ENCODE peak calls at places on chromosomes 2 and 18, in five cellular contexts. F is IMR-90, J is mesenchymal stem cell, O is H1, U is neuronal stem cell. A is an unnamed sample.

GRCh38 chr18:2898131-2898640 is 51.4 kb downstream of the EMILIN2 start:
- DNase-seq in F (peak), J (no peak), O (no peak), U (no peak), A (no peak)

GRCh38 chr18:73352546-73352945 is 484.8 kb upstream of the NETO1 start:
- DNase-seq in F (peak), J (no peak), O (no peak), U (no peak), A (no peak)

GRCh38 chr18:3411854-3412268 is 38.1 kb upstream of the TGIF1 start:
- DNase-seq in F (no peak), J (no peak), O (no peak), U (no peak), A (peak)

GRCh38 chr2:88865801-88866353 is 174.4 kb downstream of the RPIA start:
- DNase-seq in F (no peak), J (no peak), O (no peak), U (no peak), A (peak)

GRCh38 chr18:3526421-3527354 is 76.7 kb downstream of the TGIF1 start:
- DNase-seq in F (peak), J (peak), O (no peak), U (peak), A (peak)

GRCh38 chr2:242043538-242044205 is 174.1 kb downstream of the RTP5 start:
- DNase-seq in F (no peak), J (no peak), O (no peak), U (no peak), A (no peak)

GRCh38 chr18:26549103-26549485 is 741 bp upstream of the KCTD1 start:
- DNase-seq in F (peak), J (peak), O (peak), U (peak), A (peak)

GRCh38 chr2:52976132-52976949 is 791.3 kb upstream of the CHAC2 start:
- DNase-seq in F (peak), J (peak), O (peak), U (peak), A (peak)

GRCh38 chr18:31230495-31230894 is 67.8 kb upstream of the DSC1 start:
- DNase-seq in F (peak), J (peak), O (no peak), U (no peak), A (peak)

GRCh38 chr2:52882974-52883373 is 884.6 kb upstream of the CHAC2 start:
- DNase-seq in F (no peak), J (no peak), O (no peak), U (no peak), A (no peak)

GRCh38 chr2:53475766-53476165 is 291.8 kb upstream of the CHAC2 start:
- DNase-seq in F (no peak), J (no peak), O (no peak), U (no peak), A (no peak)

GRCh38 chr2:109436635-109437225 is 177.0 kb downstream of the SEPTIN10 start:
- DNase-seq in F (no peak), J (no peak), O (no peak), U (no peak), A (no peak)

GRCh38 chr2:223460774-223461211 is 141.4 kb downstream of the SCG2 start:
- DNase-seq in F (peak), J (peak), O (no peak), U (no peak), A (peak)

GRCh38 chr2:203209538-203209937 is 29.3 kb upstream of the CYP20A1 start:
- DNase-seq in F (peak), J (peak), O (no peak), U (no peak), A (no peak)

GRCh38 chr2:109438773-109439191 is 175.0 kb downstream of the SEPTIN10 start:
- DNase-seq in F (peak), J (peak), O (no peak), U (no peak), A (peak)

GRCh38 chr2:127398239-127398590 is 10.4 kb upstream of the MAP3K2 start:
- DNase-seq in F (peak), J (peak), O (no peak), U (no peak), A (peak)

GRCh38 chr2:217331577-217332139 is 471.8 kb upstream of the TNP1 start:
- DNase-seq in F (peak), J (peak), O (no peak), U (peak), A (peak)

DNA sequence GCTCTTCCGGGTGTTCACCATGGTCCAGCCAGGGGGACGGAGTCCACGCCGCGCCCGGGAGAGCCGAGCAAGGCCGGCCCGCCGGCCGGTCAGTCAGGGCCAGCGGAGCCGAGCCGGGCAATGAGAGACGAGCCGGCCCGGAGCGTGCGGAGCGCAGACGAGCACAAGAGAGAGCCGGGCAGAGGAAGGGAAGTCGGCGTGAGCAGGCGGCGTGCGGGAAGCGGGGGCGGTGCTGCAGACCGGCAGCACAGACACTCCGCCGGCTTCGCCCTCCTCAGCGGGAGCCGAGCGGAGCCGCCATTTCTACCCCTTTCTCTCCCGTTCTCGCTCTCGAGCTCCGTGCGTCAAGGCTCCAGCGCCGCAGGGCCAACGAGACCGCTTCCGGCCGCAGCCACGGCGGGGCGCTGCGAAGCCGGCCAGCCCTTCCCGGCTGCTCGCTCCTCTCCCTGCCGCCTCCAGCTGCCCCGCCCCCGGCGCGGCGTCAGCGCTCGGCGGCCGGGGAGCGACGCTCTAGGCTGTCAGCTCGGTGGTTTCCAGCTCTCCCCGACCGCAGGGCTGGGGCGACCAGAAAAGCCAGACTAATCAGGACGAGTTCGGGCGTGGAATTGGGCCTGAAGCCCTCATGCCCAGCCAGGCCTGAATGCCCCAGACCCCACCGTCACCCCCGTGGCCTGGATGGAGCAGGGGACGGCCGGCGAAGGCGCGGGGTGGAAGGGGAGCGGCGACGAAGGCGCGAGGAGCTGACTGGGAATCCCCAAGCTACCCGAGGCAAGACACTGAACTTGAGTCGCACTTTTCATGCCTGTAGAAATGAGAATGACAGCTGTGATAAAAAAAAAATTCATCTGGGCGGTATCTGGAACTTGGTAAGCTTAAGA is at the start of gene ATAD2B:
- DNase-seq in F (peak), J (peak), O (peak), U (peak), A (peak)
- H4K91ac ChIP-seq in F (peak), J (peak), O (peak), U (peak), A (peak)

DNA sequence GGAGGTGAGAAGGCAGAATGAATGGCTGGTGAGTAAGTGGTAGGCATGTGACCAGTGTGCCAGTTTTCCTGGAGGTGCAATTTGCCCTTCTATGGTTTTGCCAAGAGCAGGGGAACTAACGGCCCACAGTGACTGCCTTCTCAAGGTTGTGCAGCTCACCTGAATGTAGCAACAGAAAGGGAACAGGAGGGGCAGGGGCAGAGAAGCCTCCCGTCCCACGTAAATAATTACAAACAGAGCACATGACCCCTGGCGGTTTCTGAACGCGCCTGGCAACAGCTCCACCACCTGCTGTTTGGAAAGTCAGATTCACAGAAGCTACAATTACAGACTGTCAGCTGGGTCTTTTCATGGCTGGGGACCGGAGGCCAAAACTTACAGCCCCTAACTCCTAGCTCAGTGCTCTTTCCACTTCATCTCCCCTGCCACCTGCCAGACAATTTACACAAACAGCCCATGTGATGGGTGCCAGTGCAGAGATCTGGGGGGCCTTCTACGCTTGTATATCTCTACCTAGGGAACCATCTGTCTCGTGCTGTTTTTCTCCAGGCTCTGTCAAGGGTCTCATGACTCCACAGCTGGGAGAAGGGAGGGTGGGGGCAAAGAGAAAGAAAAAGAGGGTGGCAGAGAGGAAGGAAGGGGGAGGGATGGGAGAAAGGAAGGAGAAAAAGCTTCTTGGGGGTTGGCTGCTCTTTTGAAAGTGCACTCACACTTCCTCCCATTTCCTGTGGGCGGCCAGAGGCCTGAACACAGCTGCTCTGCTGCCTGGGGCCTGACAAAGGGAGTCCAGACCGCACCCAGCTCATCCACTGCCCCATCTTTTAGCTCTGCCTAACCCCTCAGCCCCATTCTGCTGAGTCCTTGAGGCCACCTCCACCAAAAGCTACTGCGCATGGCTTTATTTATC is 69.5 kb downstream of the POLR1A start:
- DNase-seq in F (peak), J (peak), O (no peak), U (no peak), A (no peak)
- H3K4me3 ChIP-seq in F (no peak), J (no peak), O (no peak), U (no peak), A (no peak)

GRCh38 chr18:10971717-10972116 is 177.7 kb downstream of the PIEZO2 start:
- DNase-seq in F (no peak), J (no peak), O (no peak), U (no peak), A (no peak)
- H4K91ac ChIP-seq in F (no peak), J (no peak), O (no peak), U (no peak), A (no peak)

DNA sequence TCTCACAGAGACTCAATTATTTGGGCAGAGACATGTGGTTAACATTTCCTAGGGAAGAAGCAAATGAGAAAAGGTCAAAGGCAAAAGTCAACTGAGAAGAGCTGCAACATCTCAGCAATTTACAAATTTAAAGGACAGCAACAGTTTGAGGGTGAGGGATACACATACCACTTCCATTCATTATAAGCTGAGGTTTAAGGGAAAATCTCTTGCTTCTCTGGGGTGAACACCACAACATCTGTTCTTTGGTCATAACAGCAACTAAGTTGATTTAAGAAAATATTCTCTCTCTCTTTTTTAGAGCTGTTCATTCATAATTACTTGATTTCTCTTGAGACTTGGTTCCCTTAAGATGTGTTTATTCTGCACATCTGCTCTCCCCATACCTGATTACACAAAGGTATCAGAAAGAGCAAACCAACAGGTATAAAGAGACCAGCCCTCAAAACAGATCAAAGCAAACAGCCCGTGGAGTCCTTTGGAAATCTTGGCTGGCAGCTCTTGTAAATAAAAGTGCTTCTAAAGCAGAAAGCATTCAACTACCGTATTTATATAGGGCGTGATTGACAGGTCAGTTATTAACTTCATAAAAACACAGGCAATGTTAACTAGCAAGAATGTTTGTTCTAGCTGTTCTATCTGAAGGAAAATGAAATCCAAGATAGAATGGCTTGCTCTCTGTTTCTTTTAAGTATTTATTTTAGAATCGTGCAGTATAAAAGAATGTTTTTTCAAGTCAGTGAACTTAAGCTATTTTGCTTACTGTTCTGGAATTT is 132.8 kb downstream of the THADA start:
- DNase-seq in F (no peak), J (no peak), O (no peak), U (no peak), A (no peak)
- H3K4me3 ChIP-seq in F (no peak), J (no peak), O (no peak), U (no peak), A (no peak)

GRCh38 chr18:48826271-48826670 is 124.5 kb downstream of the SMAD7 start:
- DNase-seq in F (no peak), J (no peak), O (peak), U (no peak), A (no peak)

GRCh38 chr18:48825101-48825745 is 125.5 kb downstream of the SMAD7 start:
- DNase-seq in F (peak), J (no peak), O (peak), U (no peak), A (no peak)

GRCh38 chr18:48828201-48828580 is 122.6 kb downstream of the SMAD7 start:
- DNase-seq in F (no peak), J (no peak), O (no peak), U (no peak), A (no peak)

GRCh38 chr18:48827321-48828200 is 123.2 kb downstream of the SMAD7 start:
- DNase-seq in F (peak), J (peak), O (peak), U (peak), A (no peak)

GRCh38 chr18:48826806-48827205 is 124.0 kb downstream of the SMAD7 start:
- DNase-seq in F (no peak), J (no peak), O (no peak), U (no peak), A (no peak)
- H4K91ac ChIP-seq in F (no peak), J (peak), O (no peak), U (no peak), A (peak)

DNA sequence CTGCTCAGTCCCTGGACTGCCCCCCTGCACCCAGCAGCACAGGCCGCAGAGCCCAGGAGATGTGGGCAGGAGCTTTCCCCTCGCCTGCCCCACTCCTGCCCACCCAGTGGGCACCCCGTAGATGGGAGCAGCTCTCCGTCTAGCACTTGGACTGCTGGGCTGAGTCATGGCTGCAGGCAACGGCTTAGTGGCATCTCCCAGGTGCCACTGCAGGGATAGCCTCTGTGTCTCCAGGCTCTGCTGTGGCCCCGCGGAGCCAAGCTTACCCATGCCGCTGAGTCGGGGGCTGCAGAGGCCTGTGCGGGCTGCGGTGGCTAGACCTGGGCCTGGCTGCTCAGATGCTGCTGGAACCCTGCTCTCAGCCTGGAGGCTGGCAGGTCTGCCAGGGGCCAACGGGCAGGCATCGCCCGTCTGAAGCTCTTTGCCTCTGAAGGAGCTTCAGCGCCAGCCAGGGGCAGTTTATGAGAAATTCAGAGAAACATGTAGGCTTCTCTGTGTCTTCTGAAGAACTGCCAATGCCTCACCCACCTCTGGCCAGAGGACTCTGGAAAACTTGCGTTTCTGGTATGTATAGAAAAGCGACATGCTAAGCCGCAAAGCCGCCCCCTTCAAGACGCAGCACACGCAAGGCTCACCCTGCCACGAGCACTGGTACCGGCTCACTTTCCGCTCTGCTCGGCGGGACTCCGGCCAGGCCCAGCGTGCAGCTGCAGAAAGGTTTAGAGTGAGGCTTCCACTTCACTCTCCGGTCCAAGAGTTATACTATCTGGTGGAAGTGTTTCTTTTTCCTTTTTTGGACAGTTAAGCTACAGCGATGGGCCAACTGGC is 92.1 kb upstream of the CTDP1 start:
- DNase-seq in F (no peak), J (no peak), O (no peak), U (no peak), A (no peak)
- H3K4me3 ChIP-seq in F (no peak), J (no peak), O (no peak), U (no peak), A (no peak)

A was measured in trophoblast cell.